ENCODE peak calls at places on chromosomes 6 and 20, in four cellular contexts. L is GM12878, A is HepG2, K is H1. V is an unnamed sample. For H3K27me3, the result is how much of the 10 kb centered on the place peaks cover.

GRCh38 chr6:106163446-106163965 is 77.4 kb downstream of the PRDM1 start:
- DNase-seq in K (no peak), L (peak), A (no peak), V (no peak)

GRCh38 chr6:25066593-25066992 is 130.8 kb upstream of the RIPOR2 start:
- DNase-seq in L (no peak), A (no peak), K (no peak), V (no peak)

GRCh38 chr6:53347250-53347920 is 1.4 kb downstream of the ELOVL5 start:
- DNase-seq in K (no peak), L (no peak), A (no peak), V (no peak)

GRCh38 chr20:44125332-44126127 is 61.5 kb downstream of the JPH2 start:
- DNase-seq in K (no peak), L (no peak), A (no peak), V (no peak)

GRCh38 chr6:36838896-36839818 is at the start of gene CPNE5:
- DNase-seq in A (no peak), K (peak), L (no peak), V (no peak)

GRCh38 chr6:77172578-77172977 is 290.7 kb downstream of the HTR1B start:
- DNase-seq in L (no peak), K (no peak), A (no peak), V (no peak)

GRCh38 chr6:30156262-30156599 is 4.8 kb downstream of the TRIM10 start:
- DNase-seq in A (peak), L (no peak), K (no peak), V (no peak)

GRCh38 chr6:29834564-29835436 is 7.2 kb downstream of the HLA-G start:
- DNase-seq in L (no peak), K (peak), A (no peak), V (no peak)

GRCh38 chr6:1838604-1839003 is 228.9 kb downstream of the FOXC1 start:
- DNase-seq in A (no peak), L (no peak), K (no peak), V (no peak)

GRCh38 chr6:146339716-146340115 is 203.9 kb upstream of the RAB32 start:
- DNase-seq in K (no peak), A (no peak), L (no peak), V (no peak)

GRCh38 chr6:74368746-74369145 is 672.7 kb downstream of the CD109 start:
- DNase-seq in K (no peak), A (no peak), L (no peak), V (no peak)

GRCh38 chr6:23964865-23965264 is 161.2 kb upstream of the NRSN1 start:
- DNase-seq in A (no peak), L (no peak), K (no peak), V (no peak)

GRCh38 chr6:162058281-162058875 is 669.2 kb downstream of the PRKN start:
- DNase-seq in L (no peak), A (peak), K (no peak), V (no peak)

GRCh38 chr6:79157961-79158644 is 76.4 kb downstream of the HMGN3 start:
- DNase-seq in A (peak), L (no peak), K (no peak), V (no peak)

GRCh38 chr6:89611666-89612065 is 26.9 kb downstream of the LYRM2 start:
- DNase-seq in K (no peak), A (no peak), L (no peak), V (no peak)

GRCh38 chr6:15948930-15949900 is 179.7 kb upstream of the MYLIP start:
- DNase-seq in L (no peak), A (peak), K (no peak), V (peak)

GRCh38 chr6:156720739-156721714 is 56.2 kb upstream of the ARID1B start:
- DNase-seq in K (peak), L (peak), A (peak), V (peak)

GRCh38 chr6:42520786-42521607 is 42.8 kb upstream of the UBR2 start:
- DNase-seq in L (peak), K (no peak), A (no peak), V (no peak)

GRCh38 chr6:111342913-111343312 is 140.1 kb downstream of the REV3L start:
- DNase-seq in A (no peak), K (no peak), L (no peak), V (no peak)

GRCh38 chr20:63100926-63101699 is 94.3 kb upstream of the BHLHE23 start:
- DNase-seq in L (no peak), K (peak), A (no peak), V (no peak)

GRCh38 chr6:5389086-5389745 is 127.9 kb downstream of the FARS2 start:
- DNase-seq in K (no peak), A (no peak), L (no peak), V (no peak)

GRCh38 chr20:18391686-18392085 is 75.1 kb downstream of the DZANK1 start:
- DNase-seq in A (no peak), K (no peak), L (no peak), V (no peak)

GRCh38 chr20:18276821-18277220 is 11.5 kb upstream of the ZNF133 start:
- DNase-seq in K (peak), L (no peak), A (peak), V (peak)

GRCh38 chr6:103122766-103123601 is 1729.5 kb downstream of the GRIK2 start:
- DNase-seq in K (peak), A (peak), L (no peak), V (peak)

GRCh38 chr6:159726196-159726917 is 949 bp upstream of the WTAP start:
- DNase-seq in A (no peak), K (no peak), L (no peak), V (peak)

GRCh38 chr20:13355386-13355785 is 134.3 kb downstream of the ISM1 start:
- DNase-seq in K (no peak), L (no peak), A (peak), V (no peak)

GRCh38 chr6:123402052-123402451 is 234.7 kb downstream of the TRDN start:
- DNase-seq in L (no peak), A (no peak), K (no peak), V (no peak)

GRCh38 chr6:42079941-42080464 is 29.7 kb downstream of the TAF8 start:
- DNase-seq in A (no peak), K (no peak), L (no peak), V (no peak)

GRCh38 chr6:49693512-49693911 is 19.8 kb downstream of the CRISP2 start:
- DNase-seq in A (no peak), L (no peak), K (no peak), V (no peak)

GRCh38 chr6:6962699-6963098 is 145.1 kb upstream of the RREB1 start:
- DNase-seq in A (no peak), L (no peak), K (no peak), V (no peak)

GRCh38 chr6:87344513-87344912 is at the start of gene C6orf163:
- DNase-seq in K (no peak), L (no peak), A (no peak), V (no peak)

GRCh38 chr20:61253640-61254511 is 1.8 kb downstream of the CDH4 start:
- DNase-seq in K (peak), L (no peak), A (no peak), V (no peak)

GRCh38 chr20:61253264-61253639 is 1.2 kb downstream of the CDH4 start:
- DNase-seq in A (no peak), L (no peak), K (peak), V (no peak)

GRCh38 chr20:61251529-61252393 is at the start of gene CDH4:
- DNase-seq in A (no peak), L (no peak), K (peak), V (no peak)

GRCh38 chr20:61254881-61255589 is 3.0 kb downstream of the CDH4 start:
- DNase-seq in K (no peak), A (no peak), L (no peak), V (no peak)

GRCh38 chr20:61252601-61253263 is 671 bp downstream of the CDH4 start:
- DNase-seq in A (no peak), K (peak), L (no peak), V (no peak)
- H3K27me3 ChIP-seq in A (half or more), K (under half), L (under half), V (half or more)

GRCh38 chr6:135087803-135088202 is 33.2 kb upstream of the HBS1L start:
- DNase-seq in K (no peak), A (no peak), L (no peak), V (no peak)

GRCh38 chr6:135086414-135086764 is 31.8 kb upstream of the HBS1L start:
- DNase-seq in A (no peak), K (no peak), L (no peak), V (no peak)

GRCh38 chr6:135085700-135086413 is 31.2 kb upstream of the HBS1L start:
- DNase-seq in L (no peak), K (no peak), A (no peak), V (no peak)

GRCh38 chr6:135088232-135088760 is 33.7 kb upstream of the HBS1L start:
- DNase-seq in L (no peak), K (no peak), A (no peak), V (no peak)

DNA sequence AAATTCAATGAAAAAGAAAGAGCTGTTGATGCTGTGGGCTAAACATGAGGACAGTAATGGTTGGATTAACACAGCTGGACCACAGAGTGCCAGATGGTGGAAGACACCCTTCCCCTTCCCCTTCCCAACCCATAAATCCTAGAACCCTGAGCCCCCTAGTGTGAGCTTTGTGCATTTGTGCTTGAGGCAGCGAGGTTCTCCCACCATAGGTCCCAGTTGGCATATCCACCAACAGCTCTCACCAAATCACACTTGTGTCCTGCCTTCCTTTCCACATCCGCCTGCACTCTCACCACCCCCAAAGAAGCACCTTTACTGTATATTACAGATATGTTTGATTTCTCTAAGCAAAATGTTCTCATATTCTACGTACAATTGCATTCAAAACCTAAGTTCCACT is 32.8 kb upstream of the HBS1L start:
- DNase-seq in K (no peak), A (peak), L (no peak), V (no peak)
- H3K4me3 ChIP-seq in K (no peak), A (no peak), L (no peak), V (no peak)

GRCh38 chr6:139533573-139534471 is 159.4 kb upstream of the CITED2 start:
- DNase-seq in K (no peak), L (no peak), A (no peak), V (no peak)
- TF ChIP-seq SUZ12 in K (no peak), L (no peak), A (no peak), V (no peak)

DNA sequence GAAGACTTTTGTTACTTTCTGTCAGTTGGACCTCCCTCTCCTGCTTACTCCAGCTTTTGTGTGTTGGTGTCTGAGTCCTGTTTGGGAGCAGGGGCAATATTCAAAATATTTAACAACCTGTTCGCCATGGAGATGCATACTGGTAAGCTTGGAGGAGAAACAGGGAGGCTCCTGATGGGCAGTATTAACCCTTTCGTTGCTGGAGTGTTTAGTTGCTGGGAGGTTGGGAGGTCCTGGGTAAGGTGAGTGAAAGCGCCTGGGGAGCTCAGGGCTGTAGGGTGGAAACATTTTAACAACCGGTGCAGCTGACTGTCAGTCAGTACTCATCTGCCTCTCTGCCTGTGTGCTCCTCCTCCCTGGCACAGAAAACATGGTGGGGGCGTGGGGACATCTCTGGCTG is 4.2 kb downstream of the TULP1 start:
- DNase-seq in A (no peak), L (no peak), K (no peak), V (no peak)
- H3K27me3 ChIP-seq in A (half or more), L (under half), K (under half), V (under half)

DNA sequence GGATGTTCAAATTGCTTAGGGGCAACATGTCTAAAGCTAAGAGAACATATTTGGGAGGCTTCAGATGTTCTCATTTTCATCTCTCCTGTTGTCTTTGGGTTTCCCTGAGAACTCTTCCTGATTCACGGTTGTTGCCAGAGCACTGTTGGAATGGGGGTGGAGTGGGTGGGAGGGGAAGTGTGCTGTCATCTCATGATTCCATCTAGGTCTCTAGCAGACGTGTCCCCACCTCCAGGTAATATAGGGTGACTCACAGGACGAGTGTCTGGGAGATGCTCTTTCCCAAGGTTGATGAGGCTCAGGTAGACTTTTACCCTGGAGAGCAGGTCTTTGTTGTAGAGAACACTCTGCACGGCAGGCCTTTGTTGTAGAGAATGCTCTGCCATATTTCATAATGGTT is 636.9 kb downstream of the QKI start:
- DNase-seq in A (no peak), L (no peak), K (no peak), V (no peak)
- H3K4me3 ChIP-seq in A (no peak), L (no peak), K (no peak), V (no peak)